ENCODE peak calls at places on chromosome 15, in four cellular contexts. T, F, R and X are unnamed samples.

GRCh38 chr15:101088788-101089578 is 162.9 kb downstream of the CHSY1 start:
- DNase-seq in R (peak; percentile 55), T (peak; percentile 41), F (peak; percentile 89), X (peak; percentile 94)

GRCh38 chr15:68465861-68466560 is 34.0 kb upstream of the ITGA11 start:
- DNase-seq in R (peak; percentile 12), F (no peak), T (peak; percentile 75), X (no peak)

GRCh38 chr15:67149859-67150824 is 84.7 kb downstream of the SMAD3 start:
- DNase-seq in R (peak; percentile 99), T (no peak), F (peak; percentile 23), X (peak; percentile 92)

GRCh38 chr15:70156781-70157261 is 59.1 kb upstream of the TLE3 start:
- DNase-seq in T (peak; percentile 48), R (peak; percentile 66), F (no peak), X (no peak)

GRCh38 chr15:100995471-100996430 is 76.6 kb downstream of the LRRK1 start:
- DNase-seq in T (no peak), R (no peak), F (no peak), X (no peak)

GRCh38 chr15:49155110-49155833 is at the start of gene COPS2:
- DNase-seq in T (peak; percentile 95), R (peak; percentile 99), F (peak; percentile 87), X (peak; percentile 91)

GRCh38 chr15:36313021-36313420 is 266.4 kb upstream of the CDIN1 start:
- DNase-seq in T (no peak), F (no peak), R (no peak), X (peak; percentile 0)

GRCh38 chr15:88448991-88449461 is 18.2 kb downstream of the MRPL46 start:
- DNase-seq in T (no peak), R (no peak), F (no peak), X (no peak)

GRCh38 chr15:60130811-60131210 is 126.7 kb downstream of the FOXB1 start:
- DNase-seq in R (no peak), F (no peak), T (no peak), X (no peak)

GRCh38 chr15:91866971-91867372 is 13.5 kb downstream of the SLCO3A1 start:
- DNase-seq in F (no peak), R (peak; percentile 30), T (peak; percentile 84), X (peak; percentile 41)

GRCh38 chr15:74793135-74794028 is 11.5 kb downstream of the CSK start:
- DNase-seq in R (peak; percentile 31), F (no peak), T (no peak), X (no peak)
- TF ChIP-seq CTCF in R (peak; percentile 36), F (no peak), T (no peak), X (no peak)

DNA sequence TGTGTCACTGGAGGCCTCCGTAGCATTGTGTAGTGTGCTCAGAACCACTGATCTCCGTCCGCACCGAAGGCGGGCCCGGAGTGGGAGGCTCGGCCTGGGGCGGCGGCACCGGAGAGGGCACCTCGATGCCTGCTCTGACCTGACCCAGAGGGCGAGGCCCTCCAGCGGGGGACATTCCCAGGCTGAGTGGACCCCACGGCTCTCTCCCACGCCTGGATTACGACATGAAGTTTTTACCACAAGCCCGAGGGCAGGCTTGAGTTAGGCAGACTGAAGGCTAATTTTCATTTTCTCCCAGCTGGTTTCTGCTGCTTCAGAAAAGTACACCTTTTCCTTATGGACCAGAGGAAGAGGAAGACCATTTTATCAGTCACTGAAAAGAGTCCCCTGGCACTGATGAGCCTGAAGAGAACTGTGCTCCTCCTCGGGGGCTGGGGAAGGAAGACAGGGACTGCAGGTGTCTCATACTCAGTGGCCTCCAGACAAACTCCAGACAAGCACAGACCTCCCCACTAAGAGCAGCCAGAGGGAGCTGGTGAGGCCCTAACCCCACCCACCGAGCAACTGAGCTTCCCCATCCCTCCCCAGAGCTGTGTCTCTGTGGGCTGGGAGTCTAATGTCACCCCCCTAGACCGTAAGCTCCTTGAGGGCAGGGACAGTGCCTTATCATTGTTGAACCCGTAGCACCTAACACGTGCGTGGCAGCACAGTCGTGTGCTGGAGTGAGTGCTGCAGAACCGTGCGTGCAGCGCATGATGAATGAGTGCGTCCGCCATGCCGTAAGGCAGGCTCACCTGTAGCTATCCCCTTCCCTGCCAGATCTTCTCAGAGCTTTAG is 74.5 kb upstream of the BLM start:
- DNase-seq in T (no peak), R (no peak), F (no peak), X (no peak)
- TF ChIP-seq CTCF in T (no peak), R (peak; percentile 18), F (no peak), X (no peak)

GRCh38 chr15:42373936-42374335 is 14.6 kb downstream of the CAPN3 start:
- DNase-seq in R (no peak), F (no peak), T (no peak), X (no peak)

GRCh38 chr15:42368096-42368495 is 8.8 kb downstream of the CAPN3 start:
- DNase-seq in R (no peak), F (no peak), T (no peak), X (no peak)

GRCh38 chr15:42373274-42373673 is 14.0 kb downstream of the CAPN3 start:
- DNase-seq in R (no peak), T (no peak), F (no peak), X (no peak)

GRCh38 chr15:42374810-42375209 is 15.5 kb downstream of the CAPN3 start:
- DNase-seq in F (no peak), T (no peak), R (no peak), X (no peak)

DNA sequence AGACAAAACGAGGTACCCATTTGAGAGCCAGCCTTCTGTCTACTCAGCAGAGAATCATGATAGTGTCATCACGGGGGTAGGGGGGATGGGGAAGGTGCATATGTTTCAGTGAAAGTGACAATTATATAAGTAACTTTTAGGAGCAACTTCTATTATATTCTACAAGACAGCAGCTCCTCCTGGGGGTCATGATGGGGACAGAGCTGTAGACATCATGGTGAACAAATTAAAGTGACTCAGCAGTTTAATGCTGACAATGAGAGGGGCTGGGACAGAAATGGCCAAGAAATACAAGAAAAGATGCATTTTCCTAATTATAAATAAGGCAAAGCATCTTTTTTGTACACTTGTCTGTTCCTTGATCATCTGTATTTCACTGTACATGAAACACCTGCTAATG is 11.8 kb downstream of the CAPN3 start:
- DNase-seq in R (peak; percentile 53), T (no peak), F (no peak), X (no peak)
- TF ChIP-seq CTCF in R (peak; percentile 26), T (no peak), F (no peak), X (no peak)

DNA sequence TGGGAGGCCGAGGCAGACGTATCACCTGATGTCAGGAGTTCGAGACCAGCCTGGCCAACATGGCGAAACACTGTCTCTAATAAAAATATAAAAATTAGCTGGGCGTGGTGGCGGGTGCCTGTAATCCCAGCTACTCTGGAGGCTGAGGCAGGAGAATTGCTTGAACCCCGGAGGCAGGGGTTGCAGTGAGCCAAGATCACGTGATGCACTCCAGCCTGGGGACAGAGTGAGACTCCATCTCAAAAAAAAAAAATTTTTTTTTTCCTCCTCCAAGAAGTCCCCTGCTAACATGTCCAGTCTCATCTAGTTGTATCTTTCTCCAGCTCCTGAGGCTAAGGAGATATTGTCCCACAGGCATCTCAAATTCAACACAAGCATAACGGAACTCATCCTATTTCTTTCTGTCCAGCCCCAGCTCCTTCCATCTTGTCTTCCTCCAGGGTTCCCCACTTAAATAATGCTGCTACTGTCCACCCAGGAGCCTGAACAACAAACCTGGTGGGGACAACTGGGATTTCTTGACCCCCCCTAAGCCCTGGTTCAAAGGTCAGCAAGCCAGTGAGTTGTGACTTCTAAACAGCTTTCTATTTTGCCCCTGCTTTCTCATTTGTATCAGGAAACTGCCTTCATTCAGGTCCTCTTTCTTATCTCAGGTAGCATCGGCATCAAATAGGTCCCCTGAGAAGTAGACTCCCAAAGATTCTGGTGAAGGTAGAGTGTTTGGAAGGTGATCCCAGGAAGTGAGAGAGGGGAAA is 4.1 kb upstream of the MEF2A start:
- DNase-seq in R (no peak), T (no peak), F (no peak), X (no peak)
- TF ChIP-seq CTCF in R (no peak), T (no peak), F (no peak), X (no peak)

GRCh38 chr15:41494190-41494921 is 682 bp downstream of the ITPKA start:
- DNase-seq in F (peak; percentile 43), T (no peak), R (no peak), X (peak; percentile 25)
- TF ChIP-seq CTCF in F (no peak), T (no peak), R (no peak), X (no peak)

GRCh38 chr15:33201376-33202189 is 7.1 kb upstream of the FMN1 start:
- DNase-seq in T (peak; percentile 78), F (peak; percentile 8), R (no peak), X (peak; percentile 58)
- TF ChIP-seq CTCF in T (no peak), F (no peak), R (peak; percentile 2), X (no peak)

GRCh38 chr15:71440479-71441071 is 325.3 kb downstream of the THSD4 start:
- DNase-seq in T (no peak), R (peak; percentile 87), F (no peak), X (no peak)

GRCh38 chr15:71436854-71437253 is 321.6 kb downstream of the THSD4 start:
- DNase-seq in T (no peak), F (no peak), R (no peak), X (no peak)

GRCh38 chr15:71437404-71437803 is 322.1 kb downstream of the THSD4 start:
- DNase-seq in R (no peak), T (no peak), F (no peak), X (no peak)

GRCh38 chr15:71435552-71435951 is 320.3 kb downstream of the THSD4 start:
- DNase-seq in T (no peak), F (no peak), R (no peak), X (no peak)

DNA sequence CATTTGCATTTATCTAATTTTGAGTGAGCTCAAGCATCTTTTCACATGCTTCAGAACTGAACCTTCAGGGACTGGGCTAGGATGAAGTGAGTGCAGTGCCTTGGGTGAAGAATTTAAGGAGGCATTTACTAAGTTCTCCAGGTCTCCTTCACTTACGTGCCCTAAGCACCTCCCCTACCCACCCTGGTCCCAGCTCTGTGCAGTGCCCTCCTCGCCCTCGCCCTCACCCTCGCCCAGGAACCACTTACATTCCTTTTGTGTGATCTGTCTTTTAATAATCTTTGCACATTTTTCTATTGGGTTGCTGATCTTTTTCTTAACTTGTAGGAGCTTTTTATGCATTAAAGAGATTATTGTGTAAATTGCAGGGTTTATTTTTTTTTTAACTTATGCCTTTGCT is 322.6 kb downstream of the THSD4 start:
- DNase-seq in F (no peak), R (no peak), T (no peak), X (peak; percentile 32)
- TF ChIP-seq CTCF in F (no peak), R (no peak), T (no peak), X (no peak)

GRCh38 chr15:58758141-58758540 is 8.6 kb upstream of the ADAM10 start:
- DNase-seq in T (no peak), F (no peak), R (peak; percentile 56), X (peak; percentile 33)
- TF ChIP-seq CTCF in T (no peak), F (no peak), R (peak; percentile 32), X (no peak)